ENCODE peak calls at places on chromosomes 11 and 22, in seven cellular contexts. M, H, Z, U, I, G and F are unnamed samples. For H3K36me3, the result is how much of the 10 kb centered on the place peaks cover.

GRCh38 chr11:7955191-7955590 is 10.1 kb downstream of the NLRP10 start:
- DNase-seq in M (no peak), H (no peak), Z (no peak), U (no peak), I (no peak), G (no peak), F (no peak)

GRCh38 chr22:32852346-32853251 is 51.1 kb downstream of the TIMP3 start:
- DNase-seq in M (no peak), H (no peak), Z (peak), U (no peak), I (no peak), G (no peak), F (no peak)

GRCh38 chr22:47406180-47406723 is 643.8 kb downstream of the TBC1D22A start:
- DNase-seq in M (no peak), H (no peak), Z (no peak), U (no peak), I (no peak), G (no peak), F (no peak)

GRCh38 chr11:86182976-86183584 is 61.5 kb upstream of the EED start:
- DNase-seq in M (peak), H (no peak), Z (no peak), U (no peak), I (peak), G (peak), F (no peak)

GRCh38 chr11:69436041-69436982 is 45.2 kb upstream of the LINC01488 start:
- DNase-seq in M (no peak), H (no peak), Z (no peak), U (no peak), I (no peak), G (no peak), F (no peak)

GRCh38 chr11:134636071-134636470 is 224.0 kb upstream of the B3GAT1 start:
- DNase-seq in M (no peak), H (no peak), Z (no peak), U (no peak), I (no peak), G (no peak), F (no peak)

GRCh38 chr11:131859811-131860210 is 489.4 kb downstream of the NTM start:
- DNase-seq in M (peak), H (no peak), Z (no peak), U (no peak), I (peak), G (no peak), F (no peak)

GRCh38 chr11:106152824-106153223 is 75.4 kb downstream of the AASDHPPT start:
- DNase-seq in M (peak), H (no peak), Z (no peak), U (no peak), I (peak), G (no peak), F (no peak)

GRCh38 chr11:2999464-2999998 is 7.4 kb upstream of the NAP1L4 start:
- DNase-seq in M (no peak), H (peak), Z (no peak), U (no peak), I (no peak), G (peak), F (no peak)

GRCh38 chr11:115173136-115173535 is 331.1 kb downstream of the CADM1 start:
- DNase-seq in M (no peak), H (no peak), Z (no peak), U (no peak), I (no peak), G (no peak), F (no peak)

GRCh38 chr22:49718396-49718795 is 109.3 kb downstream of the BRD1 start:
- DNase-seq in M (no peak), H (no peak), Z (no peak), U (no peak), I (no peak), G (no peak), F (no peak)

GRCh38 chr11:67265633-67266423 is 445 bp upstream of the GRK2 start:
- DNase-seq in M (no peak), H (peak), Z (peak), U (peak), I (peak), G (peak), F (no peak)

GRCh38 chr22:36765943-36766450 is 9.9 kb downstream of the IFT27 start:
- DNase-seq in M (peak), H (no peak), Z (no peak), U (no peak), I (peak), G (no peak), F (no peak)

GRCh38 chr11:129884581-129884980 is 10.8 kb downstream of the NFRKB start:
- DNase-seq in M (no peak), H (no peak), Z (no peak), U (no peak), I (no peak), G (no peak), F (no peak)
- H3K36me3 ChIP-seq in M (half or more), H (under half), Z (under half), U (half or more), I (half or more), G (half or more), F (under half)

GRCh38 chr11:133118563-133119303 is 413.6 kb downstream of the OPCML start:
- DNase-seq in M (no peak), H (no peak), Z (no peak), U (no peak), I (no peak), G (no peak), F (no peak)
- TF ChIP-seq CTCF in M (no peak), H (no peak), Z (no peak), U (no peak), I (no peak), G (no peak), F (no peak)

GRCh38 chr11:12141283-12141682 is 30.9 kb downstream of the MICAL2 start:
- DNase-seq in M (no peak), H (no peak), Z (peak), U (no peak), I (no peak), G (no peak), F (no peak)

GRCh38 chr11:12137938-12138731 is 27.7 kb downstream of the MICAL2 start:
- DNase-seq in M (peak), H (no peak), Z (no peak), U (no peak), I (peak), G (no peak), F (peak)

GRCh38 chr11:12137005-12137690 is 26.8 kb downstream of the MICAL2 start:
- DNase-seq in M (no peak), H (no peak), Z (no peak), U (no peak), I (no peak), G (peak), F (no peak)

GRCh38 chr11:12140186-12140938 is 30.0 kb downstream of the MICAL2 start:
- DNase-seq in M (no peak), H (no peak), Z (no peak), U (no peak), I (peak), G (no peak), F (no peak)

DNA sequence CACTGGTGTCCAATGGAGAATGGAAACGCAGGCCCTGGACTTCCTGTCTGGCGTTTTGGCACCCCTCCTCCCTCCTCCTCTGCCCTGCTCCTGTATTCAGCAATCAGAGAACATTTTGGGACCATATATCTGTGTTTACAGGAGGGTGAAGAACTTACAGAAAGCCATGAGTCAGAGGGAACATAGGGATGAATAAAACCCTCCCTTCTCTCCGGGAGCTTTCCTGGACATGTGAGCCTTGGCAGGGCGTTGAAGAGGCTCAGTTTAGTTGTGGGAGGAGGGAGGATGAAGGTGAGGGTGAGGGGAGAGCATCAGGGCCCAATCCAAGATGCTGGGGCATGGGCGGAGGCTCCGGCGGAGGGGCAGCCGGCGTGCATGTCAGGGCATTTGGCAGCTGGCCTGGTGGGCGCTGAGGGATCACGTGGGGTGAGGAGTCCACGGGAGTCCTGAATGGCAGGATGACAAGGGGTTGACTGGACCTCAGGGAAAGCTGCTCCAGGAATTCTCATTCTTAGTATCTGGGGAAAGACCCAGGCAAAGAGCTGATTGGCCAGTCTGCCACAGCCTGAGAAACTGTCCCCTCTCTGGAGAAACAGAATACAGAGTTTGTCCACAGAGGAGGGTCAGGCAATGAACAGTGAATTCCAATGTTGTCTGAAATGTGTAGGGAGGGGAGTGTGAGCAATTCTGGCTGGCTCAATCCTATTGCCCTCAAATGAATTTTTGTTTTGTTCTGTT is 28.9 kb downstream of the MICAL2 start:
- DNase-seq in M (peak), H (no peak), Z (no peak), U (no peak), I (peak), G (no peak), F (no peak)
- H3K36me3 ChIP-seq in M (under half), H (under half), Z (under half), U (under half), I (under half), G (under half), F (under half)

GRCh38 chr22:24801906-24802504 is 4.0 kb upstream of the SGSM1 start:
- DNase-seq in M (no peak), H (no peak), Z (no peak), U (no peak), I (no peak), G (no peak), F (no peak)
- TF ChIP-seq CTCF in M (no peak), H (no peak), Z (no peak), U (no peak), I (no peak), G (no peak), F (no peak)

GRCh38 chr11:63851354-63851753 is 12.4 kb downstream of the MARK2 start:
- DNase-seq in M (no peak), H (no peak), Z (no peak), U (no peak), I (no peak), G (no peak), F (no peak)
- H3K36me3 ChIP-seq in M (under half), H (under half), Z (under half), U (under half), I (under half), G (under half), F (under half)

GRCh38 chr11:133402551-133402950 is 129.8 kb downstream of the OPCML start:
- DNase-seq in M (no peak), H (no peak), Z (no peak), U (no peak), I (no peak), G (no peak), F (no peak)

GRCh38 chr11:133406493-133406892 is 125.8 kb downstream of the OPCML start:
- DNase-seq in M (no peak), H (no peak), Z (no peak), U (no peak), I (no peak), G (no peak), F (no peak)

GRCh38 chr11:133408402-133408801 is 123.9 kb downstream of the OPCML start:
- DNase-seq in M (no peak), H (no peak), Z (no peak), U (no peak), I (no peak), G (no peak), F (no peak)

GRCh38 chr11:133399855-133400625 is 132.3 kb downstream of the OPCML start:
- DNase-seq in M (no peak), H (no peak), Z (no peak), U (no peak), I (no peak), G (no peak), F (no peak)

DNA sequence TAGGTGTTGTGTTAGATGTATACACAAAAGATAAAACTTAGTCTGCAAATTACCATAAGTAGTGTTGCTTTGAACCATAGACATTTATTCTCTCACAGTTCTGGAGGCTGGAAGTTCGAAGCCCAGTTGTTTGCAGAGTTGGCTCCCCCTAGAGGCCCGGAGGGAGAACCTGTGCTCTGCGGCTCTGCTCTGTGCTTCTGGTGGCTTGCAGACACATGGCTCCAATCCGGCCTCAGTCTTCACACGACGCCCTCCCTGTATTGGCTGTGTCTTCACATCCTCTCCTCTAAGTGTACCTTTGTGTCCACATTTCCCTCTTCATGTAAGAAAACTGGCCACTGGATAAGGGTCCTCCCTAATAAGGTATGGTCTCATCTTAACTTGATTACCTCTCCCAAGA is 128.4 kb downstream of the OPCML start:
- DNase-seq in M (no peak), H (no peak), Z (peak), U (no peak), I (no peak), G (no peak), F (no peak)
- TF ChIP-seq CTCF in M (no peak), H (no peak), Z (peak), U (no peak), I (no peak), G (no peak), F (peak)